ENCODE peak calls at places on chromosome 10, in four cellular contexts. U is suprapubic skin, H is esophagus muscularis mucosa, M is psoas muscle. L is an unnamed sample.

GRCh38 chr10:73941300-73941699 is 30.4 kb downstream of the PLAU start:
- DNase-seq in U (no peak), M (no peak), H (no peak), L (no peak)

GRCh38 chr10:30098624-30099023 is 39.2 kb upstream of the JCAD start:
- DNase-seq in H (no peak), M (no peak), U (no peak), L (no peak)

GRCh38 chr10:84140036-84140379 is 699 bp downstream of the GHITM start:
- DNase-seq in M (peak; percentile 26), H (no peak), U (no peak), L (no peak)

GRCh38 chr10:5395168-5395567 is 9.5 kb downstream of the TUBAL3 start:
- DNase-seq in U (no peak), H (peak; percentile 75), M (no peak), L (no peak)

GRCh38 chr10:90985301-90985700 is 64.4 kb upstream of the ANKRD1 start:
- DNase-seq in M (no peak), U (no peak), H (peak; percentile 37), L (no peak)

GRCh38 chr10:101896466-101896865 is 52.9 kb upstream of the KCNIP2 start:
- DNase-seq in H (no peak), U (no peak), M (no peak), L (no peak)

GRCh38 chr10:48577158-48577557 is 27.7 kb downstream of the ARHGAP22 start:
- DNase-seq in M (no peak), H (no peak), U (no peak), L (no peak)

GRCh38 chr10:117216611-117217195 is 19.4 kb downstream of the KCNK18 start:
- DNase-seq in M (peak; percentile 66), U (peak; percentile 74), H (no peak), L (peak; percentile 53)

GRCh38 chr10:125080296-125080695 is 80.1 kb downstream of the CTBP2 start:
- DNase-seq in M (no peak), U (no peak), H (no peak), L (no peak)

GRCh38 chr10:26519803-26520202 is 81.7 kb downstream of the APBB1IP start:
- DNase-seq in H (peak; percentile 14), U (no peak), M (no peak), L (no peak)

GRCh38 chr10:34407227-34407626 is 407.9 kb downstream of the PARD3 start:
- DNase-seq in U (no peak), M (no peak), H (no peak), L (no peak)

GRCh38 chr10:72127571-72127970 is 39.2 kb upstream of the SPOCK2 start:
- DNase-seq in M (no peak), U (no peak), H (no peak), L (no peak)

GRCh38 chr10:15290150-15290549 is 80.9 kb downstream of the FAM171A1 start:
- DNase-seq in M (no peak), H (no peak), U (no peak), L (no peak)

GRCh38 chr10:116470768-116471415 is 43.2 kb downstream of the PNLIPRP3 start:
- DNase-seq in M (no peak), U (no peak), H (no peak), L (no peak)

GRCh38 chr10:69856601-69857166 is 55.0 kb downstream of the COL13A1 start:
- DNase-seq in M (no peak), U (no peak), H (no peak), L (no peak)

GRCh38 chr10:113557389-113558321 is 4.8 kb downstream of the HABP2 start:
- DNase-seq in M (no peak), H (no peak), U (no peak), L (no peak)

GRCh38 chr10:12839941-12840611 is 161.4 kb downstream of the CCDC3 start:
- DNase-seq in M (no peak), U (no peak), H (no peak), L (no peak)

GRCh38 chr10:84008878-84009277 is 130.4 kb upstream of the GHITM start:
- DNase-seq in M (no peak), U (no peak), H (peak; percentile 37), L (no peak)

GRCh38 chr10:67665491-67665890 is 30.5 kb downstream of the CTNNA3 start:
- DNase-seq in M (peak; percentile 21), U (no peak), H (no peak), L (no peak)

GRCh38 chr10:124993728-124994451 is 52.0 kb downstream of the ZRANB1 start:
- DNase-seq in M (no peak), H (peak; percentile 77), U (no peak), L (peak; percentile 22)

GRCh38 chr10:93106631-93107072 is 33.0 kb downstream of the CYP26A1 start:
- DNase-seq in U (no peak), M (no peak), H (peak; percentile 19), L (no peak)

GRCh38 chr10:90308223-90308622 is 549.6 kb downstream of the HTR7 start:
- DNase-seq in M (no peak), U (no peak), H (no peak), L (no peak)

GRCh38 chr10:110569120-110569519 is 1.6 kb downstream of the SMC3 start:
- DNase-seq in U (no peak), M (no peak), H (no peak), L (no peak)
- H3K4me3 ChIP-seq in U (peak overlapping the region; percentile 71), M (peak overlapping the region; percentile 90), H (peak overlapping the region; percentile 87), L (no peak overlapping the region)

DNA sequence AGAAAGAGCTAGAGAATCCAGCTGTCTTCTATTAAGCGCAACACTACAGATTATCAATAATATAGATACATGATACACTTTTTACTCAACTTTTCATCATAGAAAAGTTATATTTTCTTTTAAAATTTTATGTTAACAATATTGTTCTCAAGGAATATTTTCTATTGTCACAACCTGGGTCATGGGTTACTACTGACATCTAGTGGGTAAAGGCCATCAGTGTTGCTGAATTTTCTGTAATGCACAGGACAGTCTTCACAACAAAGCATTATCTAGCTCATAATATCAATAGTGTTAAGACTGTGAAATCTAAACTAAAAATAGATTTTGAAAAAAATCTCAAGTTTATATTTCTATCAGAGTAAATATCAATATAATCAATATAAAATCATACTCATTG is 209.8 kb downstream of the ZNF33B start:
- DNase-seq in U (no peak), H (no peak), M (no peak), L (no peak)
- TF ChIP-seq CTCF in U (no peak), H (no peak), M (peak; percentile 36), L (no peak)

DNA sequence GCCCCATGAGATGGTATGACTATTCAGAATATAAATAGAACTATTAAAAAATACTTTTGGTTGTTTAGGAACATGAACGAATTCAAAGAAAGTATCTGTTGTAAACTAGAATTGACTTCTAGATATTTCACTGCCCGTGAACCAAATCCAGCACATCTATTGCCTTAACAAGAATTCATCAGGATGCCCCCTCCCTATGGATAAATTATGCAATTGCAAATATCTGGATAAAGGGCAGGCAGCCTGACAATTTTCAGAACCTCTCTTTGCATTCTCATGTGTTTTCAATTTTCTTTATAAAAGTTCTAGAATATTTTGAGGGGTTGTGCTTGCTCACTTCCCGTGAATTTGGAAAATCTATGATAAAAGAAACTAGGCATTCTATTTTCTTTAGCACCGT is 822.1 kb upstream of the SORCS1 start:
- DNase-seq in U (no peak), M (no peak), H (no peak), L (no peak)
- H3K27me3 ChIP-seq in U (no peaks in the 10 kb centered on the region), M (no peaks in the 10 kb centered on the region), H (no peaks in the 10 kb centered on the region), L (no peaks in the 10 kb centered on the region)

GRCh38 chr10:129962092-129962494 is 2.0 kb downstream of the EBF3 start:
- DNase-seq in U (no peak), M (peak; percentile 44), H (no peak), L (no peak)
- H3K4me3 ChIP-seq in U (peak overlapping the region; percentile 71), M (peak overlapping the region; percentile 83), H (peak overlapping the region; percentile 63), L (no peak overlapping the region)

GRCh38 chr10:123086281-123086680 is 49.5 kb upstream of the HMX3 start:
- DNase-seq in H (no peak), M (no peak), U (no peak), L (no peak)
- TF ChIP-seq CTCF in H (no peak), M (no peak), U (no peak), L (no peak)

GRCh38 chr10:76080406-76080805 is 649.0 kb downstream of the LRMDA start:
- DNase-seq in M (no peak), U (no peak), H (no peak), L (no peak)

GRCh38 chr10:76080991-76081390 is 649.6 kb downstream of the LRMDA start:
- DNase-seq in U (no peak), H (no peak), M (no peak), L (no peak)

GRCh38 chr10:76085002-76085401 is 653.6 kb downstream of the LRMDA start:
- DNase-seq in M (no peak), H (no peak), U (no peak), L (no peak)

GRCh38 chr10:76082956-76083355 is 651.5 kb downstream of the LRMDA start:
- DNase-seq in M (no peak), H (no peak), U (no peak), L (no peak)

DNA sequence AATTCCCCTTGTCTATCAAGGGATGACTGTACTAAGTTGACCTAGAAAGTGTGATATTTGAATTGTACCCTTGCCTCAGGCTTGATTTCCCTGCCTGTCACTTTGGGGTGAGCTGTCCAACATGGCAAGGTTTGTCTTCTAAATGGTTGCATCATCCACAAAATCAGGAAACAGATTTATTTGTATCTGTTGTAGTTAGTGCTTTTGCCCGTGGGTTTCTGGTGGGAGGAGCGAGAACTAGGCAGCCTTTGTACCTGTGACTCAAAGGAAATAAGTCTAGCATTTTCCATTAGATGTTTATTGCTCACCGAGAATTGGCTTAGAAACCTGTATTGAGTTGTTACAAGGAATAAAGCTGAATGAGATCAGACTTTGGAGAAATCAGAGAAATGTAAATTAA is 650.8 kb downstream of the LRMDA start:
- DNase-seq in M (no peak), U (no peak), H (no peak), L (no peak)
- H3K27me3 ChIP-seq in M (no peaks in the 10 kb centered on the region), U (no peaks in the 10 kb centered on the region), H (no peaks in the 10 kb centered on the region), L (no peaks in the 10 kb centered on the region)